ENCODE peak calls at places on chromosomes 5 and 9, in ten cellular contexts. H is left colon; L is HCEC 1CT; R is brain microvascular endothelial cell; C is activated T-cell treated with anti-CD3 and anti-CD28 coated beads, Interleukin-2, amount 50 U/mL, for 72 hours; O is effector CD4-positive, alpha-beta T cell; N is SIG-M5; U is Daoy; D is posterior cingulate gyrus; Y is stimulated activated CD8-positive, alpha-beta memory T cell treated with anti-CD3 and anti-CD28 coated beads, Interleukin-7, amount 100 ng/mL, for 24 hours. A is an unnamed sample.

GRCh38 chr9:104740596-104740995 is 6.9 kb upstream of the NIPSNAP3A start:
- DNase-seq in H (no peak), L (peak), R (peak), C (no peak), O (no peak), N (no peak), U (no peak), D (no peak), Y (no peak), A (no peak)

GRCh38 chr5:148186248-148187003 is 16.4 kb upstream of the SPINK6 start:
- DNase-seq in H (no peak), L (peak), R (peak), C (peak), O (no peak), N (peak), U (peak), D (no peak), Y (no peak), A (no peak)

GRCh38 chr5:80926536-80926935 is 33.6 kb upstream of the RASGRF2 start:
- DNase-seq in H (no peak), L (no peak), R (no peak), C (no peak), O (no peak), N (no peak), U (no peak), D (no peak), Y (no peak), A (no peak)

GRCh38 chr5:142970440-142970788 is 200.2 kb downstream of the ARHGAP26 start:
- DNase-seq in H (no peak), L (no peak), R (no peak), C (no peak), O (no peak), N (no peak), U (no peak), D (no peak), Y (no peak), A (no peak)

GRCh38 chr5:171661146-171661545 is 124.5 kb upstream of the SMIM23 start:
- DNase-seq in H (no peak), L (no peak), R (peak), C (no peak), O (no peak), N (no peak), U (no peak), D (no peak), Y (no peak), A (no peak)

GRCh38 chr5:96652769-96653455 is 9.3 kb upstream of the CAST start:
- DNase-seq in H (no peak), L (peak), R (no peak), C (no peak), O (no peak), N (no peak), U (peak), D (no peak), Y (no peak), A (no peak)

GRCh38 chr5:95697781-95698681 is 15.2 kb upstream of the SPATA9 start:
- DNase-seq in H (no peak), L (no peak), R (no peak), C (no peak), O (no peak), N (no peak), U (no peak), D (no peak), Y (no peak), A (no peak)

GRCh38 chr5:38837932-38838331 is 7.9 kb upstream of the OSMR start:
- DNase-seq in H (no peak), L (no peak), R (no peak), C (no peak), O (no peak), N (no peak), U (no peak), D (no peak), Y (no peak), A (no peak)

GRCh38 chr5:111251941-111252340 is 27.8 kb downstream of the CAMK4 start:
- DNase-seq in H (no peak), L (no peak), R (no peak), C (no peak), O (no peak), N (no peak), U (no peak), D (no peak), Y (no peak), A (no peak)

GRCh38 chr5:167850901-167851300 is 440.5 kb upstream of the WWC1 start:
- DNase-seq in H (no peak), L (no peak), R (peak), C (no peak), O (no peak), N (no peak), U (no peak), D (no peak), Y (no peak), A (no peak)

GRCh38 chr5:107809201-107810034 is 138.7 kb upstream of the EFNA5 start:
- DNase-seq in H (no peak), L (peak), R (no peak), C (no peak), O (no peak), N (no peak), U (peak), D (no peak), Y (no peak), A (no peak)

GRCh38 chr5:14436801-14437542 is 144.6 kb upstream of the OTULINL start:
- DNase-seq in H (no peak), L (no peak), R (no peak), C (no peak), O (no peak), N (no peak), U (no peak), D (no peak), Y (no peak), A (no peak)

GRCh38 chr9:30484690-30485089 is 1899.8 kb upstream of the ACO1 start:
- DNase-seq in H (no peak), L (no peak), R (no peak), C (no peak), O (no peak), N (no peak), U (no peak), D (no peak), Y (no peak), A (no peak)

GRCh38 chr9:78592866-78593265 is 295.9 kb downstream of the PSAT1 start:
- DNase-seq in H (no peak), L (peak), R (peak), C (no peak), O (no peak), N (no peak), U (no peak), D (no peak), Y (no peak), A (no peak)

GRCh38 chr5:126514159-126515141 is 80.6 kb downstream of the ALDH7A1 start:
- DNase-seq in H (no peak), L (peak), R (peak), C (no peak), O (no peak), N (no peak), U (no peak), D (no peak), Y (no peak), A (no peak)

GRCh38 chr5:123868267-123868666 is 356.3 kb downstream of the CSNK1G3 start:
- DNase-seq in H (peak), L (no peak), R (no peak), C (no peak), O (no peak), N (no peak), U (no peak), D (no peak), Y (no peak), A (no peak)

GRCh38 chr5:75089137-75089536 is 36.8 kb upstream of the GCNT4 start:
- DNase-seq in H (no peak), L (peak), R (no peak), C (peak), O (no peak), N (no peak), U (peak), D (no peak), Y (no peak), A (no peak)

GRCh38 chr9:97293207-97293721 is 14.2 kb upstream of the CCDC180 start:
- DNase-seq in H (no peak), L (peak), R (peak), C (no peak), O (no peak), N (no peak), U (peak), D (no peak), Y (no peak), A (no peak)

GRCh38 chr5:10702911-10703491 is 58.0 kb downstream of the DAP start:
- DNase-seq in H (no peak), L (peak), R (peak), C (no peak), O (no peak), N (no peak), U (peak), D (no peak), Y (no peak), A (no peak)

GRCh38 chr9:76542360-76542759 is 83.4 kb downstream of the GCNT1 start:
- DNase-seq in H (no peak), L (no peak), R (no peak), C (no peak), O (no peak), N (no peak), U (peak), D (no peak), Y (no peak), A (no peak)

GRCh38 chr9:4837126-4837767 is 44.5 kb downstream of the RCL1 start:
- DNase-seq in H (no peak), L (peak), R (peak), C (no peak), O (no peak), N (no peak), U (no peak), D (no peak), Y (no peak), A (no peak)

GRCh38 chr9:101877439-101877838 is 139.0 kb upstream of the GRIN3A start:
- DNase-seq in H (no peak), L (no peak), R (no peak), C (no peak), O (no peak), N (no peak), U (no peak), D (no peak), Y (no peak), A (no peak)